ENCODE peak calls at places on chromosomes 5 and 9, in five cellular contexts. Q is cardiac fibroblast; W is stimulated activated CD4-positive, alpha-beta T cell treated with anti-CD3 and anti-CD28 coated beads, Interleukin-12 subunit alpha, Interleukin-12 subunit beta, amount 100 ng/mL, for 48 hours; O is HS-27A; S is T1000. P is an unnamed sample.

GRCh38 chr9:113257863-113258262 is 17.5 kb downstream of the CDC26 start:
- DNase-seq in S (no peak), W (no peak), Q (no peak), O (no peak), P (no peak)

GRCh38 chr5:130237721-130238120 is 333.5 kb downstream of the CHSY3 start:
- DNase-seq in S (no peak), Q (peak), W (no peak), O (no peak), P (no peak)

GRCh38 chr5:19880430-19880829 is 107.6 kb downstream of the CDH18 start:
- DNase-seq in W (no peak), O (no peak), Q (no peak), S (no peak), P (no peak)

GRCh38 chr5:83844320-83845068 is 123.8 kb upstream of the HAPLN1 start:
- DNase-seq in W (peak), O (peak), Q (peak), S (peak), P (no peak)

GRCh38 chr5:72256536-72256935 is 63.5 kb downstream of the MRPS27 start:
- DNase-seq in O (no peak), S (no peak), Q (no peak), W (no peak), P (no peak)

GRCh38 chr5:56190500-56190899 is 42.6 kb downstream of the ANKRD55 start:
- DNase-seq in W (no peak), Q (peak), O (no peak), S (no peak), P (peak)

GRCh38 chr9:74800226-74800625 is 87.5 kb downstream of the TRPM6 start:
- DNase-seq in Q (no peak), O (no peak), W (no peak), S (no peak), P (no peak)

GRCh38 chr9:113609562-113610318 is 146.2 kb downstream of the RGS3 start:
- DNase-seq in O (no peak), S (no peak), W (no peak), Q (peak), P (peak)